ENCODE peak calls at places on chromosomes 16 and 17, in eight cellular contexts. E is C1 segment of cervical spinal cord; F is uterus; A is NCI-H1105 treated with DMSO at 0.1 percent for 48 hours; I is activated CD4-positive, alpha-beta T cell treated with anti-CD3 and anti-CD28 coated beads, Interleukin-2, amount 50 U/mL, for 48 hours; C is ACHN; W is HFFc6; M is fibroblast of mammary gland. D is an unnamed sample.

GRCh38 chr16:76265434-76266045 is 11.7 kb upstream of the CNTNAP4 start:
- DNase-seq in W (no peak), F (no peak), C (peak; percentile 59), I (peak; percentile 40), E (no peak), A (peak; percentile 45), M (peak; percentile 60), D (no peak)

GRCh38 chr16:20755238-20755637 is 8.6 kb upstream of the ACSM3 start:
- DNase-seq in E (no peak), W (no peak), M (no peak), A (no peak), C (no peak), F (no peak), I (no peak), D (no peak)

GRCh38 chr17:76772842-76773521 is 35.1 kb downstream of the MFSD11 start:
- DNase-seq in A (no peak), M (peak; percentile 92), C (peak; percentile 89), W (peak; percentile 82), F (no peak), E (no peak), I (peak; percentile 48), D (no peak)

GRCh38 chr16:89096768-89097527 is 3.3 kb downstream of the ACSF3 start:
- DNase-seq in C (no peak), M (no peak), F (no peak), I (peak; percentile 49), W (no peak), A (no peak), E (no peak), D (no peak)

GRCh38 chr16:86676216-86676800 is 98.0 kb downstream of the FOXL1 start:
- DNase-seq in E (no peak), M (peak; percentile 93), W (peak; percentile 79), F (no peak), I (no peak), C (no peak), A (no peak), D (no peak)

GRCh38 chr16:74936902-74937560 is 47.9 kb downstream of the WDR59 start:
- DNase-seq in A (no peak), F (no peak), I (peak; percentile 16), M (peak; percentile 99), W (peak; percentile 80), C (peak; percentile 6), E (no peak), D (no peak)

GRCh38 chr16:69618307-69618706 is 52.5 kb downstream of the NFAT5 start:
- DNase-seq in W (no peak), M (peak; percentile 21), C (no peak), E (no peak), F (no peak), I (no peak), A (no peak), D (no peak)

GRCh38 chr16:69396187-69397061 is 10.6 kb upstream of the TERF2 start:
- DNase-seq in E (peak; percentile 15), F (peak; percentile 71), A (peak; percentile 62), I (peak; percentile 79), C (peak; percentile 93), M (peak; percentile 97), W (peak; percentile 92), D (peak; percentile 27)

GRCh38 chr16:66265556-66266133 is 100.8 kb upstream of the CDH5 start:
- DNase-seq in C (no peak), W (no peak), I (no peak), A (no peak), E (no peak), M (no peak), F (no peak), D (no peak)

GRCh38 chr17:72569193-72569946 is 448.6 kb downstream of the SOX9 start:
- DNase-seq in C (no peak), A (peak; percentile 53), F (no peak), I (no peak), W (no peak), E (no peak), M (no peak), D (no peak)

D was measured in thoracic aorta.